ENCODE peak calls at places on chromosomes 11 and 22, in nine cellular contexts. R, K, I, L, B, C, Y, W and S are unnamed samples.

GRCh38 chr11:60873533-60873932 is 6.2 kb downstream of the ZP1 start:
- DNase-seq in R (no peak), K (no peak), I (no peak), L (no peak), B (no peak), C (no peak), Y (no peak), W (no peak), S (no peak)

GRCh38 chr11:84390441-84391078 is 1104.4 kb upstream of the CCDC90B start:
- DNase-seq in R (no peak), K (no peak), I (peak), L (peak), B (peak), C (no peak), Y (no peak), W (no peak), S (no peak)

GRCh38 chr11:119107538-119108150 is 500 bp downstream of the C2CD2L start:
- DNase-seq in R (no peak), K (no peak), I (no peak), L (no peak), B (no peak), C (no peak), Y (peak), W (no peak), S (no peak)

GRCh38 chr22:29083576-29084566 is 11.0 kb downstream of the KREMEN1 start:
- DNase-seq in R (peak), K (no peak), I (no peak), L (no peak), B (no peak), C (no peak), Y (no peak), W (no peak), S (no peak)

GRCh38 chr11:103338621-103339484 is 229.6 kb downstream of the DYNC2H1 start:
- DNase-seq in R (peak), K (no peak), I (peak), L (peak), B (peak), C (no peak), Y (peak), W (no peak), S (no peak)

GRCh38 chr11:13000721-13001120 is 8.4 kb upstream of the RASSF10 start:
- DNase-seq in R (no peak), K (no peak), I (no peak), L (no peak), B (no peak), C (no peak), Y (no peak), W (no peak), S (no peak)

GRCh38 chr11:70206226-70206785 is 3.2 kb downstream of the FADD start:
- DNase-seq in R (no peak), K (no peak), I (no peak), L (no peak), B (no peak), C (no peak), Y (no peak), W (no peak), S (no peak)

GRCh38 chr22:29704528-29705285 is 15.1 kb upstream of the CABP7 start:
- DNase-seq in R (no peak), K (no peak), I (no peak), L (no peak), B (peak), C (no peak), Y (no peak), W (no peak), S (peak)

GRCh38 chr11:65045728-65046127 is 4.7 kb downstream of the SAC3D1 start:
- DNase-seq in R (no peak), K (no peak), I (no peak), L (no peak), B (no peak), C (no peak), Y (no peak), W (no peak), S (no peak)

DNA sequence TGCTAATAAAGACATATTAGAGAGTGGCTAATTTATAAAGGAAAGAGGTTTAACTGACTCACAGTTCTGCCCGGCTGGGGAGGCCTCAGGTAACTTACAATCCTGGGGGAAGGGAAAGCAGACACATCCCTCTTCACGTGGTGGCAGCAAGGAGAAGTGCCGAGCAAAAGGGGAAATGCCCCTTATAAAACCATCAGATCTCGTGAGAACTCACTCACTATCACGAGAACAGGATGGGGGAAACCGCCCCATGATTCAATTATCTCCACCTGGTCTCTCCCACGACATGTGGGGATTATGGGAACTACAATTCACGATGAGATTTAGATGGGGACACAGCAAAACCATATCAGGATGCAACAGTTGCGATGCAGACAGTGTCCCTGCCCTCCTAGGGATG is 255.4 kb downstream of the MN1 start:
- DNase-seq in R (no peak), K (no peak), I (no peak), L (no peak), B (no peak), C (no peak), Y (no peak), W (no peak), S (no peak)
- TF ChIP-seq CTCF in R (no peak), K (no peak), I (no peak), L (no peak), B (no peak), C (no peak), Y (no peak), W (no peak), S (no peak)

GRCh38 chr11:74683279-74683871 is 47.9 kb downstream of the CHRDL2 start:
- DNase-seq in R (no peak), K (no peak), I (no peak), L (peak), B (no peak), C (no peak), Y (peak), W (peak), S (peak)
- TF ChIP-seq CTCF in R (peak), K (peak), I (peak), L (no peak), B (peak), C (peak), Y (peak), W (peak), S (peak)

GRCh38 chr22:47572443-47572842 is 810.0 kb downstream of the TBC1D22A start:
- DNase-seq in R (no peak), K (no peak), I (no peak), L (no peak), B (no peak), C (peak), Y (no peak), W (no peak), S (no peak)
- TF ChIP-seq CTCF in R (no peak), K (no peak), I (no peak), L (no peak), B (no peak), C (no peak), Y (no peak), W (no peak), S (no peak)

DNA sequence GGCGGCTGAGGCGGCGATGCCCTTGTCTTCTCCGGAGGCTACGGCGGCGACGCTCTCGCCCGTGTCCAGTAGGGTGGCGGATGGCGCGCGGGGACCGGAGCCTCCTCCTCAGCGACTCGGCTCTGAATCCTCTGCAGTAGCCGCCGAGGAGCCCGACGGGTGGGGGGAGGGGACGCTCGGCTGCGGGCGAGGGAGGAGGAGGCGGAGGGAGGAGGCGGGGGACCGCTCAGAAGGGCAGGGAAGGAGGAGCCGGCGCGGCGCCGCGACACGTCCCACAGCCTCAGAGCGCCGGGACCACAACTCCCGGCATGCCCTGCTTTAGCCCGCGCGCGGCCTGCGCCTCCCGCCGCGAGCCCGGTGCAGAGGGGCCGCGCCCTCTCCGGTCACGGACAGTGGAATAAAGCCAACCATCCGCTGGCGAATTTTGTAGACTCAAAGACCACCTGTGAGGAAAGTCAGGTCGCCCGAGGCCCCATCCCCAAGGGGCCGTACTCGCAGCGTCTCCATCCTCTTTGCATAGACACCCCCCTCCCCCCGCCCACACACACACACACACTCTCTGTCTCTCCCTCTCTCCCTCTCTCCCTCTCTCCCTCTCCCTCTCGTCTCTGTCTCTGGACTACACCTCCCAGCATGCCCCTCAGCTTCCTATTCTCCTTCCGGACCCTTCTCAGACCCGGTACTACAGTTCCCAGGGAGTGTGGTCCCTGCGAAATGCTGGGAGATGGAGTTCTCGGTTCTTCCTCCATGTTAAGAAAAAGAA is at the start of gene FAM168A:
- DNase-seq in R (peak), K (peak), I (peak), L (peak), B (peak), C (peak), Y (peak), W (peak), S (peak)
- TF ChIP-seq CTCF in R (no peak), K (peak), I (peak), L (no peak), B (no peak), C (peak), Y (peak), W (peak), S (peak)

DNA sequence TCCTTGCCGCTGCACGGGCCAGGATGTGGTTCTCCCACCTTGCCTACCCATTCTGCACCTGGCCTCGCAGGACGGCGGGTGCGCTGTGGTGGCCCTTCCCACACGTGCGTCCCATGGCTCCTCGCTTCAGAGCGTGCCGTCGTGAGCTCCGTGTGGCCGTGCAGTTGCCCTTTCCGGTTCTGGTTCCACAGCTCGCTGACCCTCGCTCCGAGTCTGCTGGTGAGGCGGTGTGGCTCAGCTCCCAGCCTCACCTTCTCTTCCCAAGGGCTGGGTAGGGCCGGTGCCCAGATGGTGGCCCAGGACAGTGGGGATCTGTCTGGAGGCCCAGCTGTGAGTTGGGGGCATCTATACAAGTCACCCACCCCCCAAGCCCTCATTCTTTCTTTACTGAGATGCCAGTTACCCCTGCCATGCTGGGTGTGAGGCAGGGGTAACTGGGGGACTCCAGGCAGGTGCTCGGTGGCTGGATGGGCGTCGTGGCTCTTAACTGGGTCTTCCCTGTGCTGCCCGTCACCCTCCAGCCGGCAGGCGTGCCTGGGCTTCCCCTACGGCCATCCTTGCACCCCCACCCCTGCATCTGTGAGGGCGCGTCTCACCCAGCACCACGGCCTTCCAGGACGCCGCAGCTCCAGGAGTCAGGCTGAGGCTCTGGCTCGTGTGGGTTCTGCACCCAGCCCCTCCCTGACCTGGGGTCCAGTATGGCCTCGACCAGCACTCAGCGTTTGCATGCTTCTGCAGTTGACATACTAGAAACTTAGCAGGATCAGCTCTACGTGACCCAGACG is 395.2 kb downstream of the TBC1D22A start:
- DNase-seq in R (no peak), K (no peak), I (no peak), L (no peak), B (no peak), C (no peak), Y (no peak), W (no peak), S (no peak)
- TF ChIP-seq CTCF in R (no peak), K (no peak), I (no peak), L (no peak), B (no peak), C (no peak), Y (no peak), W (no peak), S (no peak)

DNA sequence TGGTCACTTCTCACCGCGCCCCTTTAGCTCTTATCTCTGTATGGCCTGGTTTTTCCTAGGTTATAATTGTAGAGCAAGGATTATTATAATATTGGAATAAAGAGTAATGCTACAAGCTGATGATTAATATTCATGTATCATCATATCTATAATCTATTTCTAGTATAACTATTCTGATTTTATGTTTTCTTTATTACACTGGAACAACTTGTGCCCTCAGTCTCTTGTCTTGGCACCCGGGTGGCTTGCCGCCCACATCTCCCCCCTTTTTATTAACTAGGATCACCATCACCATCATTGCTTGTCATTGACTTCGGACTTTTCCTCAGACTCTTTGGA is 11.0 kb downstream of the OR52K1 start:
- DNase-seq in R (no peak), K (no peak), I (no peak), L (no peak), B (no peak), C (no peak), Y (no peak), W (no peak), S (no peak)
- TF ChIP-seq CTCF in R (peak), K (no peak), I (no peak), L (no peak), B (no peak), C (no peak), Y (peak), W (no peak), S (no peak)

DNA sequence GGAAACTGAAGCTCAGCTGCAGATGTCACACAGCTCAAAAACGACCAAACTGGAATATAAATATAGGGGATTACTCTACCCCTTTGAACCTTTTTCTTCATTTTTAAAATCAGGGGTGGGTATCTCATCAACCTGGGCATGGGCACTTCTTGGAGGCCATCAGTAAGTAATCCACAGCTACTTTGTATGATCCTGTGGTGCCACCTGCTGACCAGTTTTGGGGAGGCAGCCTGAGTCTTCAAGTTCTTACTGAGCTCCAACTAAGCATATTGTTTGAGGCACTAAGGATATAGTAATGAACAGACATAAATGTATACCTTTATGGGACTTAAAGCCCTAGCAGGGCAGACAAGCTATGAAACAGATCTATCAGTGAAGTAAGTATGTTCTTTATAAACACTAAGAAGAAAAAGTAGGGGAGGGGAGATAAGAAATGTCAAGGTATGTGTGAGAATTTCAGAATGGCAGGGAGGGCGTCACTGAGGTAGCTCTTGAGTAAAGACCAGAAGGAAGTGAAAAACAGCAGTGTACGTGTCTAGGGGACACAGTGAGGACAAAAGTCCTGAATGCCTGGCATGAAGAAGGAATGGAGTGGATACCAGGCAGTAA is 18.4 kb downstream of the TUB start:
- DNase-seq in R (peak), K (peak), I (peak), L (peak), B (peak), C (peak), Y (peak), W (peak), S (peak)
- TF ChIP-seq CTCF in R (peak), K (peak), I (peak), L (no peak), B (peak), C (peak), Y (peak), W (peak), S (peak)

GRCh38 chr22:42549329-42550060 is 4.3 kb upstream of the SERHL2 start:
- DNase-seq in R (no peak), K (no peak), I (no peak), L (no peak), B (no peak), C (no peak), Y (no peak), W (no peak), S (no peak)
- TF ChIP-seq CTCF in R (no peak), K (no peak), I (no peak), L (no peak), B (no peak), C (no peak), Y (no peak), W (no peak), S (no peak)

DNA sequence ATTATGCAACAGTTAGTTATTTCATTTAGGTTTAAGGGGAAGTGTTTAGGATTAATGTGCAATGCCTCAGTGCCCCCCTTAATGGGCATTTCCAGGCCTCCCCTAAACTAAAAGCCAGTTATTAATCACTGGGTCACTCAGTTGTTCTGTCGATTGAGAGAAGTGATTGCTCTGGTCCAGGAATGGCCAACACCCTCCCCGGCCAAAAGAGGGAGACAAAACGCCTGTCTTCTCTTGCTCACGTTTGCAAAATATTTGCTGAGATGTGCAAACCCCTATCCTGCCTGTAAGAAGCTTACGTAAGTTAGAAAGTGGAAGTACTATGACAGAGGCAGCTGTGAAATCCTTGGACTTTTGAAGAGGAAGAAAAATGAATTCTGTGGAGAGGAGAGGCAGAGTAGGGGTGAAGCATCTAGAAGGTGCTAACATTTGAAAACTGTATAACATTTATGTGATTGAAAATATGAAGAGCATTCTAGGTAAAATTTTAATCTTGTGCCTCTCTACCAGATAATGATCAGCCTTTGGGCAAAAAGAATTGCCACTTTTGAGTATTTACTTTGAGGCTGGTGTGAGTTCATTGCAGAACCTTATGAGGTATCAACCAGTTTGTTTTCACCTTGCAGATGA is 37.7 kb downstream of the NTM start:
- DNase-seq in R (no peak), K (no peak), I (peak), L (peak), B (peak), C (no peak), Y (peak), W (no peak), S (peak)
- TF ChIP-seq CTCF in R (peak), K (peak), I (peak), L (peak), B (peak), C (peak), Y (peak), W (no peak), S (peak)

GRCh38 chr22:49321477-49322055 is 506.1 kb downstream of the BRD1 start:
- DNase-seq in R (no peak), K (no peak), I (no peak), L (no peak), B (no peak), C (peak), Y (no peak), W (no peak), S (no peak)

GRCh38 chr22:49320714-49321476 is 506.8 kb downstream of the BRD1 start:
- DNase-seq in R (no peak), K (no peak), I (no peak), L (no peak), B (no peak), C (peak), Y (no peak), W (no peak), S (no peak)

GRCh38 chr22:49322231-49322630 is 505.4 kb downstream of the BRD1 start:
- DNase-seq in R (no peak), K (no peak), I (no peak), L (no peak), B (no peak), C (peak), Y (no peak), W (no peak), S (no peak)

GRCh38 chr22:49312601-49313000 is 515.1 kb downstream of the BRD1 start:
- DNase-seq in R (no peak), K (no peak), I (no peak), L (no peak), B (no peak), C (no peak), Y (no peak), W (no peak), S (no peak)

GRCh38 chr22:49317369-49317768 is 510.3 kb downstream of the BRD1 start:
- DNase-seq in R (no peak), K (no peak), I (no peak), L (no peak), B (no peak), C (no peak), Y (no peak), W (no peak), S (no peak)
- TF ChIP-seq CTCF in R (no peak), K (no peak), I (no peak), L (no peak), B (no peak), C (peak), Y (no peak), W (no peak), S (peak)